ENCODE peak calls at places on chromosomes 16 and 17, in five cellular contexts. V, K, F, Q and U are unnamed samples.

GRCh38 chr17:44830359-44831269 is 527 bp upstream of the GJC1 start:
- DNase-seq in V (no peak), K (no peak), F (no peak), Q (peak; percentile 75), U (no peak)

GRCh38 chr17:47615766-47616424 is 33.8 kb upstream of the KPNB1 start:
- DNase-seq in V (peak; percentile 49), K (peak; percentile 57), F (no peak), Q (no peak), U (no peak)

GRCh38 chr16:47492428-47493357 is 31.6 kb downstream of the PHKB start:
- DNase-seq in V (no peak), K (peak; percentile 11), F (no peak), Q (peak; percentile 86), U (peak; percentile 87)

GRCh38 chr16:66908116-66908515 is 10.6 kb downstream of the CDH16 start:
- DNase-seq in V (no peak), K (no peak), F (no peak), Q (peak; percentile 25), U (peak; percentile 20)

GRCh38 chr17:14038206-14038605 is 31.1 kb upstream of the COX10 start:
- DNase-seq in V (no peak), K (no peak), F (no peak), Q (no peak), U (no peak)

GRCh38 chr16:49556252-49557069 is 182.9 kb downstream of the C16orf78 start:
- DNase-seq in V (peak; percentile 56), K (no peak), F (no peak), Q (no peak), U (no peak)

GRCh38 chr17:51258756-51259573 is 884 bp downstream of the MBTD1 start:
- DNase-seq in V (no peak), K (peak; percentile 16), F (no peak), Q (no peak), U (no peak)

GRCh38 chr16:20884240-20884556 is 16.0 kb downstream of the DCUN1D3 start:
- DNase-seq in V (no peak), K (no peak), F (peak; percentile 60), Q (no peak), U (no peak)

GRCh38 chr16:78984887-78985464 is 615.6 kb downstream of the MAF start:
- DNase-seq in V (no peak), K (peak; percentile 84), F (no peak), Q (no peak), U (peak; percentile 49)

GRCh38 chr17:68298601-68299000 is 7.3 kb downstream of the ARSG start:
- DNase-seq in V (no peak), K (no peak), F (no peak), Q (no peak), U (no peak)

GRCh38 chr16:59698341-59698979 is 964.3 kb upstream of the GOT2 start:
- DNase-seq in V (no peak), K (no peak), F (no peak), Q (no peak), U (no peak)

GRCh38 chr16:68190745-68191510 is 45.0 kb downstream of the ESRP2 start:
- DNase-seq in V (no peak), K (no peak), F (no peak), Q (no peak), U (no peak)

GRCh38 chr17:55161935-55162555 is 102.7 kb upstream of the HLF start:
- DNase-seq in V (no peak), K (no peak), F (peak; percentile 42), Q (no peak), U (no peak)

GRCh38 chr17:78343099-78343432 is 16.8 kb downstream of the SOCS3 start:
- DNase-seq in V (no peak), K (no peak), F (no peak), Q (peak; percentile 92), U (peak; percentile 83)

GRCh38 chr16:85378145-85379040 is 234.7 kb upstream of the GSE1 start:
- DNase-seq in V (no peak), K (no peak), F (no peak), Q (no peak), U (no peak)

GRCh38 chr17:62994931-62995330 is 28.9 kb downstream of the TANC2 start:
- DNase-seq in V (no peak), K (no peak), F (no peak), Q (no peak), U (no peak)

GRCh38 chr17:8066841-8067775 is 20.4 kb downstream of the ALOX12B start:
- DNase-seq in V (no peak), K (no peak), F (no peak), Q (peak; percentile 58), U (no peak)

GRCh38 chr16:48810803-48811453 is 200.9 kb upstream of the N4BP1 start:
- DNase-seq in V (no peak), K (no peak), F (no peak), Q (no peak), U (no peak)

GRCh38 chr16:526181-527014 is 1.1 kb upstream of the CAPN15 start:
- DNase-seq in V (no peak), K (peak; percentile 70), F (no peak), Q (no peak), U (no peak)

GRCh38 chr17:44279586-44280344 is 11.8 kb upstream of the SLC4A1 start:
- DNase-seq in V (no peak), K (peak; percentile 43), F (peak; percentile 27), Q (peak; percentile 88), U (peak; percentile 74)

GRCh38 chr17:8288336-8289102 is at the start of gene RANGRF:
- DNase-seq in V (peak; percentile 81), K (peak; percentile 93), F (no peak), Q (peak; percentile 95), U (peak; percentile 90)

GRCh38 chr17:79940381-79941087 is 95.1 kb downstream of the TBC1D16 start:
- DNase-seq in V (no peak), K (no peak), F (no peak), Q (peak; percentile 68), U (peak; percentile 72)

GRCh38 chr17:867896-868489 is 85.8 kb downstream of the MRM3 start:
- DNase-seq in V (no peak), K (no peak), F (no peak), Q (no peak), U (no peak)

GRCh38 chr17:27384261-27384701 is 72.0 kb upstream of the KSR1 start:
- DNase-seq in V (no peak), K (no peak), F (peak; percentile 77), Q (peak; percentile 91), U (peak; percentile 82)
- H3K27ac ChIP-seq in V (no peak overlapping the region), K (no peak overlapping the region), F (peak overlapping the region; percentile 61), Q (peak overlapping the region; percentile 46), U (peak overlapping the region; percentile 53)

DNA sequence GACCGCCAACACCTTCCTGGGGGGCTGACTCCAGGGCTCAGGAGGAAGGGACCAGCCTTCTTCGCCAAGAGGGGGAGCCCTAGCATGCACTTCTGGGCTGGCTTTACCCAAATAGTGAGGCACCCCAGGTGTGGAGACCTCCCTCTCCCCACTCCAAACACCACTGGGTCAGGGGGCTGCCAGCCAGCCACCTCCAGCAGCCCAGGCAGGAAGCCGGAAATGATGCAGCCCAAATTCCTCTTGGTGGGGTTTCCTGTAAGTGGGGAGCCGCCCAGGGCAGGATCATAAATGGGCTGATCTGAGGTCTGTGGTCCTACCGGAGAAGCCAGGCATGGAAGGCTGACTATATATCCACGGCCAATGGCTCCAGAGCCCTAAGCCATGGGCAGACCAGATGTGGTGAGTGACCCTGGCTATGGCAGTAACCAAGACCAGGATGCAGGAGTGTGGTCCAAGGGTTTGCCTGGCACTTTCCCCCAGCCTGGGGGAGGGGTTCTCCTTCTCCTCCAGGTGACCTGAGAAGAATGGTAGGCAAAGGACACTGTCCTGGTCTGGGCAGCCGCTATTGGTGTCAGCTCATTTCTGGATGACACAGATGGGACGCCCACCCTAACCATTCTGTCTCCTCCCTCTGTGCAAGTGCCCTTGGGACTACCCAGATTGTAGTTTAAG is 4.2 kb downstream of the GIT1 start:
- DNase-seq in V (no peak), K (no peak), F (no peak), Q (peak; percentile 76), U (peak; percentile 53)
- H3K4me3 ChIP-seq in V (no peak overlapping the region), K (no peak overlapping the region), F (no peak overlapping the region), Q (no peak overlapping the region), U (peak overlapping the region; percentile 24)

DNA sequence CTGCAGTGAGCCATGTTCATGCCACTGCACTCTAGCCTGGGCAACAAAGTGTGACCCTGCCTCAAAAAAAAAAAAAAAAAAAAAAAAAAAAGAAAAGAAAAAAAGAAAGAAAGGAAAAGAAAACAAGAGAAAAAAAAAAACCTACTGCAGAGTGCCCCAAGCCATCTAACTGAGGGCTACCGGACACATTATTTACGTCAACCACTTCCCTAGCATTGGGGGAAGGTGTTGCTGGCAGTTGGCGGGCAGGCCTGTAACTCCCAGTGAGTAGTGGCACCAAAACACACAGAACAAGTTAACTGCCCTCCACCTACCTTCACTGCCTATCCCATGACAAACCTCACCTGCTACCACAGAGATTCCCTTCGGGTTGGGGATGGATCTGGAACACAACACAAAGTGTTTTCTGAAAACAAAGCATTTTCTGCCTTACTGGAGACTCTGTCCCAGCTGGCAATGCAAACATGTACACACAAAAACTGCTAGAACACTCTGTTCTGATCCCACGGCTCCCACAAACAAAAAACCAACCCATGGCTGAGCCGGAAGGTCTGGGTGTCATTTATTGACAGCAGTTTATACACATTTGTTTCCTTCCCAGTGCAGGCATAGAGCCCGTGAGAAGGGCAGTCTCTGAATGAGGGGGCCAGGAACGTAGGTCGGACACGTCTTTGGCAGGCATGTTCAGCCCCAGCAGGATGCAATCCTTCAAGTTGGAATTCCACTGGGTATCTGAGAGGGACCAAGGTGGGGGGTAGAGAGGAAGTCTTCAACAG is 11.0 kb downstream of the PHB1 start:
- DNase-seq in V (no peak), K (no peak), F (no peak), Q (peak; percentile 37), U (no peak)
- H3K27ac ChIP-seq in V (no peak overlapping the region), K (peak overlapping the region; percentile 61), F (no peak overlapping the region), Q (no peak overlapping the region), U (no peak overlapping the region)

DNA sequence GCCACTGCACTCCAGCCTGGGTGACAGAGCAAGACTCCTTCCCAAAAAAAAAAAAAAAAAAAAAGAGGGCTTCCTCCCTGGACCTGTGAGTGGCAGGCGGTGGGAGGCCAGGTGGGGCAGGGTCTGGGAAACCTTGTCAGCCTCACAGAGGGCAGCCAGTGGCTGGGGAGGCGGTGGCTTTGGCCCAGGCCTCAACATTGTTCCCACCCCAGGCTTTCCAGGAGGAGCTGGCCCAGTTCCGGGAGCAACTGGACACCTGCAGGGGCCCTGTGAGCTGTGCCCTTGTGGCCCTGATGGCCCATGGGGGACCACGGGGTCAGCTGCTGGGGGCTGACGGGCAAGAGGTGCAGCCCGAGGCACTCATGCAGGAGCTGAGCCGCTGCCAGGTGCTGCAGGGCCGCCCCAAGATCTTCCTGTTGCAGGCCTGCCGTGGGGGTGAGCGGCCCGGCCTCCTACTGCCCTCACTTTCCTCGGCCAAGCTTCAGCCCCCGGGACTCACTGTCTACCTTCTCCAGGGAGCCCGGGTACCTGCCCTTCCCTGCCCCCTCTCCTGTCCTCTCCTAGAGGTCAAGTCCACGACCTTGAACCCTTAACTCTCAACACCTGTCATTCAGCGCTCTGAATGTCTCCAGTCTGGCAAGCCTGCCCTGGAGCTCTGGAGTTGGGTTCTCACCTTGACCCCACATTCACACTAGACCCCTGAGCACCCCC is 12.4 kb downstream of the ZNF213 start:
- DNase-seq in V (no peak), K (no peak), F (no peak), Q (peak; percentile 69), U (no peak)
- H3K4me3 ChIP-seq in V (no peak overlapping the region), K (no peak overlapping the region), F (no peak overlapping the region), Q (no peak overlapping the region), U (no peak overlapping the region)

GRCh38 chr17:75632428-75632827 is 806 bp upstream of the SMIM5 start:
- DNase-seq in V (no peak), K (no peak), F (no peak), Q (no peak), U (peak; percentile 48)
- H3K27ac ChIP-seq in V (no peak overlapping the region), K (peak overlapping the region; percentile 10), F (peak overlapping the region; percentile 21), Q (no peak overlapping the region), U (no peak overlapping the region)

GRCh38 chr17:38750044-38750311 is 1.8 kb upstream of the PCGF2 start:
- DNase-seq in V (no peak), K (no peak), F (no peak), Q (no peak), U (no peak)
- H3K4me3 ChIP-seq in V (peak overlapping the region; percentile 84), K (peak overlapping the region; percentile 29), F (peak overlapping the region; percentile 85), Q (peak overlapping the region; percentile 73), U (peak overlapping the region; percentile 66)